ENCODE peak calls at places on chromosomes 13 and 19, in ten cellular contexts. B, U, W, T, K, O, F, I, V and J are unnamed samples.

GRCh38 chr13:95783747-95784146 is 106.8 kb downstream of the DNAJC3 start:
- DNase-seq in B (no peak), U (no peak), W (no peak), T (no peak), K (no peak), O (no peak), F (no peak), I (no peak), V (no peak), J (no peak)

GRCh38 chr13:63184693-63185092 is 1769.0 kb upstream of the PCDH20 start:
- DNase-seq in B (no peak), U (no peak), W (no peak), T (no peak), K (no peak), O (peak), F (no peak), I (no peak), V (no peak), J (no peak)

GRCh38 chr19:5923356-5923755 is 9.3 kb downstream of the CAPS start:
- DNase-seq in B (no peak), U (no peak), W (no peak), T (no peak), K (no peak), O (no peak), F (no peak), I (no peak), V (no peak), J (no peak)

GRCh38 chr19:55535173-55535572 is 1.8 kb downstream of the SBK2 start:
- DNase-seq in B (no peak), U (no peak), W (no peak), T (no peak), K (no peak), O (no peak), F (no peak), I (no peak), V (no peak), J (no peak)

GRCh38 chr13:39417131-39417530 is 185.9 kb downstream of the LHFPL6 start:
- DNase-seq in B (no peak), U (peak), W (no peak), T (no peak), K (no peak), O (peak), F (no peak), I (peak), V (no peak), J (no peak)

GRCh38 chr13:75670496-75670895 is 34.4 kb downstream of the LMO7 start:
- DNase-seq in B (no peak), U (no peak), W (no peak), T (no peak), K (no peak), O (no peak), F (no peak), I (no peak), V (no peak), J (no peak)

GRCh38 chr19:1042689-1043511 is 3.0 kb downstream of the ABCA7 start:
- DNase-seq in B (no peak), U (no peak), W (no peak), T (no peak), K (no peak), O (no peak), F (peak), I (no peak), V (no peak), J (no peak)

GRCh38 chr13:110976785-110977184 is 61.9 kb upstream of the ANKRD10 start:
- DNase-seq in B (no peak), U (no peak), W (no peak), T (no peak), K (no peak), O (no peak), F (no peak), I (no peak), V (no peak), J (no peak)

GRCh38 chr13:110116072-110116487 is 190.9 kb downstream of the COL4A1 start:
- DNase-seq in B (peak), U (peak), W (no peak), T (no peak), K (peak), O (no peak), F (peak), I (no peak), V (peak), J (peak)

GRCh38 chr19:48989701-48990291 is 3.3 kb downstream of the GYS1 start:
- DNase-seq in B (no peak), U (peak), W (no peak), T (no peak), K (no peak), O (no peak), F (no peak), I (no peak), V (no peak), J (no peak)

GRCh38 chr19:42199440-42200115 is 17.9 kb downstream of the DEDD2 start:
- DNase-seq in B (peak), U (peak), W (peak), T (no peak), K (no peak), O (no peak), F (no peak), I (no peak), V (peak), J (peak)

GRCh38 chr13:75906315-75906714 is 270.2 kb downstream of the LMO7 start:
- DNase-seq in B (no peak), U (no peak), W (no peak), T (no peak), K (no peak), O (peak), F (no peak), I (no peak), V (no peak), J (no peak)

GRCh38 chr19:3610745-3611717 is 4.4 kb upstream of the TBXA2R start:
- DNase-seq in B (no peak), U (no peak), W (no peak), T (no peak), K (no peak), O (no peak), F (no peak), I (no peak), V (no peak), J (no peak)

GRCh38 chr13:48403151-48403631 is 9.7 kb downstream of the LPAR6 start:
- DNase-seq in B (peak), U (no peak), W (no peak), T (no peak), K (no peak), O (no peak), F (no peak), I (no peak), V (no peak), J (peak)

GRCh38 chr19:50401505-50402450 is 17.0 kb upstream of the SPIB start:
- DNase-seq in B (no peak), U (peak), W (no peak), T (no peak), K (no peak), O (no peak), F (no peak), I (no peak), V (no peak), J (no peak)

GRCh38 chr13:30881191-30881651 is 24.9 kb upstream of the MEDAG start:
- DNase-seq in B (no peak), U (peak), W (no peak), T (no peak), K (no peak), O (no peak), F (no peak), I (no peak), V (no peak), J (no peak)

GRCh38 chr13:113666324-113666660 is 727 bp upstream of the GRK1 start:
- DNase-seq in B (no peak), U (no peak), W (no peak), T (no peak), K (no peak), O (no peak), F (no peak), I (no peak), V (no peak), J (no peak)